ENCODE peak calls at places on chromosome 17, in six cellular contexts. G is osteoblast; W is hypothalamus; S is GM12864; I is activated effector memory CD4-positive, alpha-beta T cell treated with Interleukin-2 at 50 U/mL for 16 hours; O is amniotic stem cell. N is an unnamed sample.

GRCh38 chr17:59346341-59346740 is 14.9 kb downstream of the YPEL2 start:
- DNase-seq in G (no peak), W (no peak), S (no peak), I (no peak), O (no peak), N (no peak)

GRCh38 chr17:6870841-6871240 is 39.3 kb upstream of the TEKT1 start:
- DNase-seq in G (no peak), W (no peak), S (no peak), I (no peak), O (no peak), N (no peak)

GRCh38 chr17:76682306-76682705 is 28.5 kb downstream of the MXRA7 start:
- DNase-seq in G (peak; percentile 93), W (no peak), S (no peak), I (no peak), O (no peak), N (peak; percentile 90)

GRCh38 chr17:21013983-21014382 is 28.8 kb downstream of the USP22 start:
- DNase-seq in G (no peak), W (no peak), S (no peak), I (no peak), O (no peak), N (no peak)

GRCh38 chr17:34562387-34562786 is 17.0 kb upstream of the TMEM132E start:
- DNase-seq in G (peak; percentile 69), W (no peak), S (peak; percentile 5), I (no peak), O (no peak), N (no peak)

GRCh38 chr17:41666708-41667279 is 21.9 kb upstream of the EIF1 start:
- DNase-seq in G (peak; percentile 96), W (peak; percentile 72), S (peak; percentile 60), I (peak; percentile 80), O (no peak), N (peak; percentile 67)

GRCh38 chr17:16406742-16407674 is 8.4 kb upstream of the TRPV2 start:
- DNase-seq in G (peak; percentile 56), W (no peak), S (no peak), I (no peak), O (no peak), N (no peak)

GRCh38 chr17:14222611-14223010 is 14.1 kb downstream of the CDRT15 start:
- DNase-seq in G (no peak), W (no peak), S (no peak), I (no peak), O (no peak), N (no peak)

GRCh38 chr17:14048169-14048568 is 21.1 kb upstream of the COX10 start:
- DNase-seq in G (no peak), W (no peak), S (no peak), I (no peak), O (no peak), N (no peak)

GRCh38 chr17:56536766-56537165 is 56.7 kb upstream of the NOG start:
- DNase-seq in G (no peak), W (no peak), S (no peak), I (no peak), O (no peak), N (no peak)

GRCh38 chr17:75078097-75079022 is 9.4 kb upstream of the SLC16A5 start:
- DNase-seq in G (peak; percentile 99), W (no peak), S (no peak), I (no peak), O (peak; percentile 52), N (peak; percentile 59)